ENCODE peak calls at places on chromosomes 3 and 15, in four cellular contexts. S is WTC11, W is SK-N-SH, G is K562. C is an unnamed sample.

GRCh38 chr15:100520132-100520921 is 8.4 kb downstream of the CERS3 start:
- DNase-seq in W (no peak), S (no peak), G (no peak), C (no peak)

GRCh38 chr15:70339551-70340517 is 242.1 kb upstream of the TLE3 start:
- DNase-seq in G (no peak), S (no peak), W (peak), C (peak)

GRCh38 chr3:12656193-12656592 is 7.7 kb downstream of the RAF1 start:
- DNase-seq in S (no peak), W (no peak), G (no peak), C (no peak)

GRCh38 chr3:177640319-177640997 is 443.2 kb upstream of the TBL1XR1 start:
- DNase-seq in S (peak), W (no peak), G (no peak), C (no peak)

GRCh38 chr3:66504761-66505641 is 4.2 kb upstream of the LRIG1 start:
- DNase-seq in W (no peak), S (no peak), G (no peak), C (no peak)

GRCh38 chr3:96813820-96814580 is 394 bp upstream of the EPHA6 start:
- DNase-seq in G (no peak), S (peak), W (peak), C (no peak)

GRCh38 chr15:89880727-89881126 is 13.1 kb downstream of the AP3S2 start:
- DNase-seq in G (no peak), W (no peak), S (no peak), C (no peak)

GRCh38 chr15:72994778-72995177 is 57.5 kb upstream of the NEO1 start:
- DNase-seq in W (no peak), S (no peak), G (no peak), C (no peak)

GRCh38 chr3:96083610-96084009 is 730.8 kb upstream of the EPHA6 start:
- DNase-seq in S (no peak), G (no peak), W (no peak), C (no peak)

GRCh38 chr3:181773921-181774320 is 62.2 kb downstream of the SOX2 start:
- DNase-seq in W (no peak), G (no peak), S (no peak), C (no peak)

GRCh38 chr3:188513662-188514328 is 359.8 kb downstream of the LPP start:
- DNase-seq in G (no peak), W (no peak), S (no peak), C (no peak)

GRCh38 chr3:128432898-128433629 is 33.6 kb downstream of the DNAJB8 start:
- DNase-seq in G (peak), S (peak), W (peak), C (peak)

GRCh38 chr15:40150163-40150925 is 10.5 kb upstream of the BUB1B start:
- DNase-seq in W (no peak), G (no peak), S (no peak), C (no peak)

GRCh38 chr3:166171695-166172094 is 334.5 kb upstream of the BCHE start:
- DNase-seq in S (no peak), G (no peak), W (no peak), C (no peak)

GRCh38 chr3:129164500-129164899 is 3.6 kb upstream of the ISY1 start:
- DNase-seq in W (no peak), S (no peak), G (no peak), C (no peak)

GRCh38 chr15:77811270-77811669 is 178.6 kb upstream of the LINGO1 start:
- DNase-seq in W (no peak), G (no peak), S (no peak), C (no peak)

GRCh38 chr3:158711886-158712285 is 20.4 kb downstream of the RARRES1 start:
- DNase-seq in W (no peak), G (no peak), S (no peak), C (no peak)

GRCh38 chr3:43399034-43399433 is 112.7 kb downstream of the SNRK start:
- DNase-seq in G (no peak), W (no peak), S (no peak), C (no peak)

GRCh38 chr3:148075829-148076716 is 621.6 kb upstream of the AGTR1 start:
- DNase-seq in W (peak), G (no peak), S (peak), C (no peak)

DNA sequence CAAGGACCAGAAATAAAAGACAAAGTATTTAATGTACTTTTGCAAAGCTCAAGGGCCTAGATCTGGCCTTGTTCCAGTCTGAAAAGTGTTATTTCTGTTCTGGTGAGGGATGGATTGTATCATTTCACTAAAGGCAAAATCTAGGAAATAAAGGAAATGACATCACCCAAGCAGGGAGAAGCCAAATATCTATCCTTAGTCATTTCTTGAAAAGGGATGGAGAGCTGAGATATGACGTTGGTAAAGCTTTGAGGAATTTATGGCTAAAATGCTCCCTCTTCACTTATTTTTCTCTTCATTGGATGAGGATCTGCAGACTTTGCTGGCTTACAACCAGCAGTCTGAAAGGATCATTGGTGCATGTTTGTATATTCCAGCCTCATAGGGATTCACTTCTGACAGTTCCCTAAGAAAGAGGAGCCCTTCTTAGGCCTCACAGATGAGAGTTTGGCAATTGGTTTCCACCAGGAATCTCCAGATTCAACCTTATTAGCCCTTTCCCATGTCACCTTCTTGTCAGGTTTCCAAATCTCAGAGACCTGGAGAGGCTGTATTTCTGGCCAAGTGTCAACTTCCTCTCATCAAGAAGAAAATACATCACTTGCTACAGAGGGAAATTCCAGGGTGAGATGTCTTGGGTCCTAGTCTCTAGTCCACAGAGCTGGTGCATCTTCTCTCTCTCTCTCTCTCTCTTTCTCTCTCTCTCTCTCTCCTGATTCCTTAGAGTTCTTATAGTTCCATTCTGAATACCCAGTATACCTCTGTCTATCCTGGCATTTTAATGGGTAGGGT is 93.7 kb upstream of the BOC start:
- DNase-seq in G (no peak), S (no peak), W (no peak), C (no peak)
- TF ChIP-seq TEAD4 in G (no peak), S (no peak), W (peak), C (no peak)

GRCh38 chr3:81013360-81013759 is 748.1 kb downstream of the GBE1 start:
- DNase-seq in W (no peak), G (no peak), S (no peak), C (no peak)
- TF ChIP-seq TEAD4 in W (no peak), G (no peak), S (no peak), C (no peak)

DNA sequence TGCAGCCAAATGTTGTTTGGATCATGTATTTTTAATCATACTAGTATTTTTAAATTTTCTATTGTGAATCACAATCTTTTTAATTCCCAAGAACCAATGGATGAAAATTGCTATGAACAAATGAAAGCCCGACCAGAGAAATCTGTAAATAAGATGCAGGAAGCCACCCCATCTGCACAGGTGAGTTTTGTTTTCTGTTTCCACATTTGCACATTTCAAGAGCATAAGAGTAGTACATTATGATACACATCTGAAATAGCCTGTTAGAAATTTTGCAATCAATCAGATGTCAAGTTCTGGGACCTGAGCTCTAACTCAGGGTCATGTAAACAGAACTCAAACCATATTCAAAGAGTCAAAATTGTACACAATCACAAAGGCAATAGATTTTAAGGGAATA is 26.5 kb downstream of the TRAT1 start:
- DNase-seq in G (no peak), S (no peak), W (no peak), C (no peak)
- TF ChIP-seq TEAD4 in G (no peak), S (no peak), W (no peak), C (no peak)

GRCh38 chr3:194083253-194084224 is 52.4 kb upstream of the HES1 start:
- DNase-seq in S (no peak), G (no peak), W (no peak), C (no peak)
- TF ChIP-seq TEAD4 in S (no peak), G (peak), W (no peak), C (no peak)

DNA sequence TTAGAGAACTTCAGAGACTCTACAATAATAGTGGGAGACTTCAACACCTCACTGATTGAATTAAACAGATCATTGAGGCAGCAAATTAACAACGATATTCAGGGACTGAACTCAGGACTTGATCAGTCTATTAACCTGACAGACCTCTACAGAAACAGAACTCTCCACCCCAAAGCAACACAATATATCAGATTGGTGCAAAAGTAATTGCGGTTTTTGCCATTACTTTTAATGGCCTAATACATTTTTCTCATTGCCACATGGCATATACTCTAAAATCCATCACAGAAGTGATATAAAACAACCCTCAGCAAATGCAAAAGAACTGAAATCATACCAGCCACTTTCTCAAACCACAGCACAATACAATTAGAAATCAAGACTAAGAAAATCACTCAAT is 298.1 kb upstream of the SGO1 start:
- DNase-seq in G (no peak), S (no peak), W (no peak), C (no peak)
- TF ChIP-seq TEAD4 in G (no peak), S (no peak), W (no peak), C (no peak)

GRCh38 chr15:68552344-68552743 is 26.4 kb upstream of the CORO2B start:
- DNase-seq in G (no peak), W (no peak), S (no peak), C (no peak)
- TF ChIP-seq TEAD4 in G (no peak), W (no peak), S (no peak), C (no peak)

GRCh38 chr15:27339138-27339537 is 368.2 kb downstream of the GABRG3 start:
- DNase-seq in S (no peak), G (no peak), W (no peak), C (no peak)

GRCh38 chr15:27341780-27342343 is 370.9 kb downstream of the GABRG3 start:
- DNase-seq in S (no peak), W (no peak), G (no peak), C (no peak)

DNA sequence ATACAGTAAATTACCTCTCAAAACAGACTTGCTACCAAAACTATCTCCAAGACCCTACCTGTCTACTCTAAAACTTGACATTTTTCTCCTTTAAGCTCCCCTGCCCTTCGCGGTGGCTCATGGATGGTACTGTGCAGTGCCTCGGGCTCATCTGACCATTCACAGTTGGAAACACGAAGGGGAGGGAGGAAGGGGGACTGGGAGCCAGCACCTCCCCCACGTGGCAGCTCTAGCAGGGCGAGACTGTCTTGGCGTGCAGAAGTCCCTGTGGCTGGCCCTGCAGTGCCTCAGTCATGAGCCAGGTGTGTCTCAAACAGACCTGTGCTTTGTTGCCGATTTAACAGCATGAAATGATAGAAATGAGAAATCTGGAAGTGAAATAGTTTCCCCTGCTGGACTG is 372.0 kb downstream of the GABRG3 start:
- DNase-seq in W (peak), G (no peak), S (peak), C (no peak)
- TF ChIP-seq TEAD4 in W (no peak), G (no peak), S (no peak), C (no peak)

DNA sequence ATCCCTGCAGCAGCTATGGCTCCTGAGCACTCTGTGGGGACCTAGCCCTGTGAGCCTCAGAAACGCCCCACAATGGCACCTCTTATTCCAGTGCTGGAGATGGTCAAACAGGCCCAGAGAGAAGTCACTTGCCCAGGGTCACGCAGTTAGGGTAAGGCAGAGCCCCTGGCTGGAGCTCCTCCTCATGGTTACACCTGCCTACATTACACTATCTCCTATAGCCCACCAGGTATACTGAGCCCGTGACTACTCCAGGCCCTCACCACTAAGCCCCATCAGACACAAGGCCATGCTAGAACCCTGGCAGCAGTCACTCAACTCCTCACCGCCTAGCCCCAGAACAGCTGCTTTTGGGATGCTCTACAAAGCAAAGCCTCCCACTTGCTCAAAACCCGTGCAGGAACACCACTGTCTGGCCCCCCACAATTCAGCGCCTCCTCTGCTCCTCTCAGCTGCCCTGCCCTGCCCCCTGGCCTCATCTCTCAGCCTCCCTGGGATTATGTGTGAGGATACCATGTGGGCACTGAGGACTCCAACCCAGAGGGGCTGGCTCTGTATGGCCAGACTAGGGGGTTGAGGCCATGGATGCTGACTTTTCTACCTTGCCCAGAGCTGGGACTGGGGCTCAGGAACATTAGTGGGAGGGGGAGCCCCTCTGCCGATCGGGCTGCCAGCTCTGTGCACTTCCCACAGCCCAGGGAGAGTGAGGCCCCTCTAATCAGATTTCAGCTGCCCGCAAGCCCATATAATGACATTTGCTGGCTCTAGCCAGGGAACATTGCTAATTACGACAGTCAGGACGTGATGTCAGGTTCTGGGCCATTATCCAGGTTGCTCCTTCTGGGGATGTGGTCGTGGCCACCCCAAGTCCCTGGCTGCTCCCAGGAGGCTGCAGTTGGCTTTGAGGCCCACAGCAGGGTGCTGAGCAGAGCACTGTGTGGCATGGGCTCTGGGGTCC is 4.0 kb downstream of the NT5DC2 start:
- DNase-seq in S (no peak), W (peak), G (no peak), C (no peak)
- TF ChIP-seq TEAD4 in S (no peak), W (no peak), G (no peak), C (no peak)

C was measured in H1.